ENCODE peak calls at places on chromosomes 6 and 20, in seven cellular contexts. One of them, this sample, is unnamed.

GRCh38 chr20:25084616-25085187 is 2.8 kb upstream of the VSX1 start:
- DNase-seq in CD4-positive, alpha-beta T cell: no peak
- DNase-seq in GM23338: peak
- DNase-seq in mammary epithelial cell: no peak
- DNase-seq in GM12878: no peak
- DNase-seq in coronary artery: peak
- DNase-seq in natural killer cell: no peak
- DNase-seq in this sample: no peak

GRCh38 chr6:34068462-34069044 is 77.3 kb downstream of the GRM4 start:
- DNase-seq in coronary artery: no peak
- DNase-seq in GM23338: peak
- DNase-seq in CD4-positive, alpha-beta T cell: no peak
- DNase-seq in GM12878: no peak
- DNase-seq in mammary epithelial cell: no peak
- DNase-seq in natural killer cell: no peak
- DNase-seq in this sample: no peak

GRCh38 chr20:35134472-35134871 is 12.7 kb downstream of the EDEM2 start:
- DNase-seq in natural killer cell: no peak
- DNase-seq in GM23338: no peak
- DNase-seq in mammary epithelial cell: no peak
- DNase-seq in GM12878: no peak
- DNase-seq in coronary artery: peak
- DNase-seq in CD4-positive, alpha-beta T cell: no peak
- DNase-seq in this sample: no peak

GRCh38 chr6:125020385-125020784 is 58.1 kb downstream of the RNF217 start:
- DNase-seq in GM23338: peak
- DNase-seq in GM12878: no peak
- DNase-seq in natural killer cell: no peak
- DNase-seq in coronary artery: no peak
- DNase-seq in mammary epithelial cell: no peak
- DNase-seq in CD4-positive, alpha-beta T cell: no peak
- DNase-seq in this sample: no peak

GRCh38 chr20:10651227-10651990 is 22.4 kb downstream of the JAG1 start:
- DNase-seq in GM23338: no peak
- DNase-seq in CD4-positive, alpha-beta T cell: no peak
- DNase-seq in natural killer cell: no peak
- DNase-seq in mammary epithelial cell: no peak
- DNase-seq in GM12878: no peak
- DNase-seq in coronary artery: no peak
- DNase-seq in this sample: no peak

GRCh38 chr6:70133246-70133645 is 169.6 kb downstream of the COL9A1 start:
- DNase-seq in mammary epithelial cell: no peak
- DNase-seq in GM12878: no peak
- DNase-seq in CD4-positive, alpha-beta T cell: no peak
- DNase-seq in natural killer cell: no peak
- DNase-seq in coronary artery: no peak
- DNase-seq in GM23338: no peak
- DNase-seq in this sample: no peak

GRCh38 chr6:112218563-112218962 is 35.8 kb downstream of the LAMA4 start:
- DNase-seq in mammary epithelial cell: no peak
- DNase-seq in GM12878: no peak
- DNase-seq in coronary artery: no peak
- DNase-seq in GM23338: no peak
- DNase-seq in CD4-positive, alpha-beta T cell: no peak
- DNase-seq in natural killer cell: no peak
- DNase-seq in this sample: no peak

GRCh38 chr6:1868561-1869261 is 259.0 kb downstream of the FOXC1 start:
- DNase-seq in CD4-positive, alpha-beta T cell: no peak
- DNase-seq in natural killer cell: no peak
- DNase-seq in mammary epithelial cell: no peak
- DNase-seq in GM12878: peak
- DNase-seq in GM23338: no peak
- DNase-seq in coronary artery: no peak
- DNase-seq in this sample: no peak

GRCh38 chr6:142406131-142406530 is 104.3 kb downstream of the ADGRG6 start:
- DNase-seq in coronary artery: no peak
- DNase-seq in GM12878: no peak
- DNase-seq in mammary epithelial cell: no peak
- DNase-seq in CD4-positive, alpha-beta T cell: no peak
- DNase-seq in natural killer cell: no peak
- DNase-seq in GM23338: no peak
- DNase-seq in this sample: no peak

GRCh38 chr6:108565091-108565766 is 4.5 kb downstream of the FOXO3 start:
- DNase-seq in mammary epithelial cell: peak
- DNase-seq in GM23338: no peak
- DNase-seq in coronary artery: no peak
- DNase-seq in natural killer cell: no peak
- DNase-seq in CD4-positive, alpha-beta T cell: no peak
- DNase-seq in GM12878: peak
- DNase-seq in this sample: no peak

GRCh38 chr6:108839068-108839467 is 9.2 kb upstream of the ARMC2 start:
- DNase-seq in mammary epithelial cell: no peak
- DNase-seq in natural killer cell: no peak
- DNase-seq in coronary artery: no peak
- DNase-seq in GM12878: no peak
- DNase-seq in CD4-positive, alpha-beta T cell: no peak
- DNase-seq in GM23338: peak
- DNase-seq in this sample: peak

GRCh38 chr6:142830807-142831206 is 114.2 kb downstream of the HIVEP2 start:
- DNase-seq in mammary epithelial cell: no peak
- DNase-seq in natural killer cell: no peak
- DNase-seq in CD4-positive, alpha-beta T cell: no peak
- DNase-seq in GM12878: no peak
- DNase-seq in coronary artery: no peak
- DNase-seq in GM23338: no peak
- DNase-seq in this sample: no peak

GRCh38 chr6:45200510-45200909 is 127.6 kb upstream of the RUNX2 start:
- DNase-seq in CD4-positive, alpha-beta T cell: no peak
- DNase-seq in natural killer cell: no peak
- DNase-seq in coronary artery: no peak
- DNase-seq in mammary epithelial cell: no peak
- DNase-seq in GM12878: no peak
- DNase-seq in GM23338: no peak
- DNase-seq in this sample: no peak

GRCh38 chr6:31768717-31769257 is 6.3 kb downstream of the SAPCD1 start:
- DNase-seq in natural killer cell: no peak
- DNase-seq in coronary artery: no peak
- DNase-seq in GM23338: no peak
- DNase-seq in CD4-positive, alpha-beta T cell: no peak
- DNase-seq in mammary epithelial cell: no peak
- DNase-seq in GM12878: no peak
- DNase-seq in this sample: no peak

GRCh38 chr6:42349753-42350573 is 101.8 kb downstream of the TRERF1 start:
- DNase-seq in GM23338: no peak
- DNase-seq in GM12878: no peak
- DNase-seq in natural killer cell: no peak
- DNase-seq in CD4-positive, alpha-beta T cell: no peak
- DNase-seq in mammary epithelial cell: no peak
- DNase-seq in coronary artery: no peak
- DNase-seq in this sample: no peak

GRCh38 chr6:168603234-168603633 is 162.2 kb downstream of the SMOC2 start:
- DNase-seq in mammary epithelial cell: no peak
- DNase-seq in GM23338: no peak
- DNase-seq in CD4-positive, alpha-beta T cell: no peak
- DNase-seq in GM12878: no peak
- DNase-seq in natural killer cell: no peak
- DNase-seq in coronary artery: no peak
- DNase-seq in this sample: no peak

GRCh38 chr6:168607272-168608112 is 166.5 kb downstream of the SMOC2 start:
- DNase-seq in CD4-positive, alpha-beta T cell: no peak
- DNase-seq in mammary epithelial cell: no peak
- DNase-seq in natural killer cell: no peak
- DNase-seq in GM12878: no peak
- DNase-seq in GM23338: no peak
- DNase-seq in coronary artery: peak
- DNase-seq in this sample: peak

GRCh38 chr6:168606722-168607121 is 165.7 kb downstream of the SMOC2 start:
- DNase-seq in CD4-positive, alpha-beta T cell: no peak
- DNase-seq in GM12878: no peak
- DNase-seq in mammary epithelial cell: no peak
- DNase-seq in coronary artery: peak
- DNase-seq in GM23338: no peak
- DNase-seq in natural killer cell: no peak
- DNase-seq in this sample: no peak

GRCh38 chr6:168608113-168608400 is 167.1 kb downstream of the SMOC2 start:
- DNase-seq in natural killer cell: no peak
- DNase-seq in GM12878: no peak
- DNase-seq in coronary artery: peak
- DNase-seq in GM23338: no peak
- DNase-seq in mammary epithelial cell: no peak
- DNase-seq in CD4-positive, alpha-beta T cell: no peak
- DNase-seq in this sample: no peak

DNA sequence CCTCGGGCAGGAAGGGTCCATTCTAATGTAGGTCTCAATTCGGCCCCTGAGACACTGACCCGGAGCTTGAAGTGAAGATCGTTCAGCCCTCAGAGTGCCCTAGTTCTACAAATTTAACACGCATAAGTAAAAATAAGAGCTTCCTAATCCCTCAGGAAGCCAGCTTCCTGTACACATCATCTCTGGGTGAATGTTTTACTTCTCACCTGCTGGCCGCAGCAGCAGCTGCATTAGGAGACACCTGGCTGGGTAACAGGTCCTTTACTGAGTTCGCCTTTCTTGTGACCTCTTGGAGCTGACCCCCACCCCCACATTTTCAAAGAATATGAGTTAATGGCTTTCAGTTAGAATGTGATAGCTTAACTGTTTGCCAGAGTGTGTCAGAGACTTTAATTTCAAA is 165.0 kb downstream of the SMOC2 start:
- DNase-seq in GM12878: no peak
- DNase-seq in GM23338: no peak
- DNase-seq in natural killer cell: no peak
- DNase-seq in coronary artery: no peak
- DNase-seq in CD4-positive, alpha-beta T cell: no peak
- DNase-seq in mammary epithelial cell: no peak
- DNase-seq in this sample: no peak
- TF ChIP-seq CTCF in GM12878: no peak
- TF ChIP-seq CTCF in GM23338: no peak
- TF ChIP-seq CTCF in natural killer cell: no peak
- TF ChIP-seq CTCF in coronary artery: no peak
- TF ChIP-seq CTCF in CD4-positive, alpha-beta T cell: no peak
- TF ChIP-seq CTCF in mammary epithelial cell: no peak
- TF ChIP-seq CTCF in this sample: no peak

DNA sequence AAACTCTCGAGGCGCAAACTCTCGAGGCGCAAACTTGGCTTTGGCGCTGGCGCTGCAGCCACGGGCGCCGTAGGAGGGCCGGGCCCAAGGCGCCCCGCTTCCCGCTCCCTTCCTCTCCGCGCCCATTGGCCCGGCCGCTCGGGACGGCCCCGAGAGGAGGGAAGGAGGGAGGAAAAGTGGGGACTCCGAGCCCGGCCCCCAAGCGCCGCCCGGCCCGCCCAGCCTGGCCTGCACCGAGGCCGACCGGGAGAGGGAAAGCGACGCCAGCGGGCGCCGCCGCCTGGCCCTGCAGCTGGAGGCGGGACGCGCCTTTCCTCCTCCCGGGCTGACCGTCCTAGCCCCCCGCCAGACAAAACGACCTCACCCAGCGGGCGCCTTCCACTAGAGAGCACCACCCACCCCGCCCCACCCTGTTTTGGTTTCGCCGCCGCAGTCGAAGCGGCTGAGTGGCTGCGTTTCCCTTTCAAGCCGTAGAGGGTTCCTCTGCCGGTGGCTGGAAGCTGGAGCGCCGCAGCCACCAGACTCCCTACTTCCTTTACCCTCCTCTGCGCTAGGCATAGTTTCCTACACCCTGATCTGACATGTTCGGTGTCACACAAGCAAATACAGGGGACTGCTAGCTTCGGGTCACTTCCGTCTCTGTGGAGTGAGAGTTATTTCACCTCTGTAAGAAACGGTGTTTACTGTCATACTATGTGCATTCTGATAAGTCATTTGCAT is at the start of gene MBOAT1:
- DNase-seq in CD4-positive, alpha-beta T cell: peak
- DNase-seq in GM12878: no peak
- DNase-seq in mammary epithelial cell: peak
- DNase-seq in coronary artery: peak
- DNase-seq in natural killer cell: peak
- DNase-seq in GM23338: peak
- DNase-seq in this sample: peak
- TF ChIP-seq CTCF in CD4-positive, alpha-beta T cell: no peak
- TF ChIP-seq CTCF in GM12878: peak
- TF ChIP-seq CTCF in mammary epithelial cell: no peak
- TF ChIP-seq CTCF in coronary artery: no peak
- TF ChIP-seq CTCF in natural killer cell: no peak
- TF ChIP-seq CTCF in GM23338: no peak
- TF ChIP-seq CTCF in this sample: no peak

GRCh38 chr6:157380458-157380778 is 572 bp upstream of the ZDHHC14 start:
- DNase-seq in GM23338: peak
- DNase-seq in coronary artery: no peak
- DNase-seq in GM12878: no peak
- DNase-seq in mammary epithelial cell: no peak
- DNase-seq in natural killer cell: no peak
- DNase-seq in CD4-positive, alpha-beta T cell: no peak
- DNase-seq in this sample: no peak
- TF ChIP-seq CTCF in GM23338: no peak
- TF ChIP-seq CTCF in coronary artery: no peak
- TF ChIP-seq CTCF in GM12878: no peak
- TF ChIP-seq CTCF in mammary epithelial cell: no peak
- TF ChIP-seq CTCF in natural killer cell: no peak
- TF ChIP-seq CTCF in CD4-positive, alpha-beta T cell: no peak
- TF ChIP-seq CTCF in this sample: no peak

GRCh38 chr20:18287915-18288747 is at the start of gene ZNF133:
- DNase-seq in mammary epithelial cell: peak
- DNase-seq in GM12878: peak
- DNase-seq in GM23338: peak
- DNase-seq in CD4-positive, alpha-beta T cell: peak
- DNase-seq in natural killer cell: peak
- DNase-seq in coronary artery: peak
- DNase-seq in this sample: peak
- TF ChIP-seq CTCF in mammary epithelial cell: no peak
- TF ChIP-seq CTCF in GM12878: no peak
- TF ChIP-seq CTCF in GM23338: no peak
- TF ChIP-seq CTCF in CD4-positive, alpha-beta T cell: no peak
- TF ChIP-seq CTCF in natural killer cell: no peak
- TF ChIP-seq CTCF in coronary artery: no peak
- TF ChIP-seq CTCF in this sample: no peak

DNA sequence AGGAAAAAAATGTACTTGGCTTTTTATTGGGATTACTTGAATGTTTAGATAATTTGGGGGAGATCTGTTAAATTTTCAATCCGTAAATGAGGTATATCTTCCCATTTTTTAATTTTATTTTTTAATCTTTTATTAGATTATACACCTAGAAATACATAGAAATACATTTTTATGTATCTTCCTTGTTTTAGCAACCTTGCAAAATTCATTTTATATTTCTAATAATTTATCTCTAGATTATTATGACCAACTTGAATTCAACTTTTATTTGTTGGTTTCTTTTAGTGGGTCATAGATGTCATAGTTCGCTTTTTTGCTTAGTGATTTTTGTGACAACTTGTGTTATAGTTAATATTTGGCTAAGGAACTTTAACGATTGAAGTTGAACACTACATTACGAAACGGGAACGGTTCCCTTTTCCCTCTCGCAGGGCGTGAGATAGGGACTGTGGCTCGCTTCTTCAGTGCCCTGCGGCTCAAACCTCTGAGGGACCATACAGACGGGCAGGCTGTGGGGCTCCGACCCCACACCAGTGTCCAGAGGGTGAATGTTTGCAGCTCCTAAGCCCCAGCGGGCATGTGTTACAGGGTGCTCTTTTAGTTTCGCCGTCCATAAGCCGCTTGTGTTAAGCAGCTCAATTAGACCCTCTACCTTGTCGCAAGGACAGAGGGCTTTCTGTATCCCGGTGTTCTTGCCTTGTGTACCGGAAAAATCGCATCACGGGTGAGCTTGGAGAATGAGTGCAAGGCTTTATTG is 53.8 kb downstream of the PRND start:
- DNase-seq in mammary epithelial cell: no peak
- DNase-seq in GM12878: no peak
- DNase-seq in CD4-positive, alpha-beta T cell: no peak
- DNase-seq in coronary artery: no peak
- DNase-seq in GM23338: no peak
- DNase-seq in natural killer cell: no peak
- DNase-seq in this sample: no peak
- TF ChIP-seq CTCF in mammary epithelial cell: no peak
- TF ChIP-seq CTCF in GM12878: no peak
- TF ChIP-seq CTCF in CD4-positive, alpha-beta T cell: no peak
- TF ChIP-seq CTCF in coronary artery: no peak
- TF ChIP-seq CTCF in GM23338: no peak
- TF ChIP-seq CTCF in natural killer cell: no peak
- TF ChIP-seq CTCF in this sample: no peak

This sample was measured in nephron progenitor cell.